ENCODE peak calls at places on chromosome 21, in seven cellular contexts. S is lower lobe of right lung; C is cardiac muscle cell; W is CD8-positive, alpha-beta memory T cell; V is transverse colon; K is OCI-LY7; F is breast epithelium. M is an unnamed sample. For H3K9me3, the result is how much of the 10 kb centered on the place peaks cover.

GRCh38 chr21:38095220-38095619 is 161.6 kb upstream of the KCNJ15 start:
- DNase-seq in V (no peak), W (no peak), F (no peak), K (no peak), S (no peak), C (no peak), M (no peak)

GRCh38 chr21:46428987-46429710 is 29.5 kb upstream of the DIP2A start:
- DNase-seq in W (no peak), V (no peak), F (no peak), C (no peak), S (peak), K (no peak), M (no peak)

GRCh38 chr21:17819878-17820232 is 699 bp upstream of the C21orf91 start:
- DNase-seq in S (no peak), K (peak), F (peak), C (no peak), W (no peak), V (no peak), M (no peak)

GRCh38 chr21:30479259-30479658 is 908 bp downstream of the KRTAP19-1 start:
- DNase-seq in K (no peak), C (no peak), W (no peak), V (no peak), S (no peak), F (no peak), M (no peak)

GRCh38 chr21:36854391-36854790 is 112.1 kb downstream of the HLCS start:
- DNase-seq in C (peak), W (no peak), K (peak), F (no peak), S (no peak), V (peak), M (peak)

GRCh38 chr21:45998871-45999580 is 17.5 kb downstream of the COL6A1 start:
- DNase-seq in W (peak), S (peak), V (no peak), C (no peak), F (peak), K (no peak), M (no peak)

GRCh38 chr21:39117571-39117970 is 65.7 kb downstream of the PSMG1 start:
- DNase-seq in W (no peak), V (no peak), C (no peak), S (no peak), K (no peak), F (no peak), M (no peak)

GRCh38 chr21:46393451-46393940 is 65.2 kb upstream of the DIP2A start:
- DNase-seq in K (no peak), V (no peak), C (no peak), W (no peak), F (no peak), S (peak), M (peak)

GRCh38 chr21:36734367-36735200 is 35.7 kb downstream of the SIM2 start:
- DNase-seq in C (no peak), K (no peak), W (no peak), V (no peak), F (no peak), S (no peak), M (no peak)

GRCh38 chr21:44050276-44050675 is 38.2 kb downstream of the TRAPPC10 start:
- DNase-seq in K (no peak), F (no peak), S (peak), V (no peak), C (no peak), W (no peak), M (no peak)

GRCh38 chr21:32726742-32727477 is 903 bp downstream of the SYNJ1 start:
- DNase-seq in W (no peak), V (peak), K (peak), S (no peak), C (peak), F (peak), M (peak)

GRCh38 chr21:38714998-38715397 is 90.7 kb upstream of the ETS2 start:
- DNase-seq in F (no peak), V (no peak), S (no peak), C (no peak), W (no peak), K (no peak), M (no peak)

GRCh38 chr21:44875341-44875740 is 1.9 kb upstream of the PTTG1IP start:
- DNase-seq in C (no peak), K (peak), V (no peak), F (no peak), S (no peak), W (no peak), M (no peak)

GRCh38 chr21:36512971-36513370 is 33.0 kb upstream of the CLDN14 start:
- DNase-seq in V (no peak), C (no peak), F (no peak), W (no peak), S (no peak), K (no peak), M (no peak)

GRCh38 chr21:35637431-35637830 is 422.9 kb downstream of the SETD4 start:
- DNase-seq in S (no peak), K (no peak), F (no peak), C (no peak), W (no peak), V (no peak), M (no peak)

GRCh38 chr21:42272109-42272962 is 42.9 kb downstream of the TFF3 start:
- DNase-seq in W (no peak), S (no peak), C (no peak), K (no peak), F (no peak), V (no peak), M (no peak)

GRCh38 chr21:46295996-46296752 is 10.0 kb downstream of the YBEY start:
- DNase-seq in V (peak), W (peak), F (peak), C (no peak), K (peak), S (peak), M (peak)

GRCh38 chr21:36203603-36203889 is 46.9 kb downstream of the DOP1B start:
- DNase-seq in S (no peak), C (no peak), V (no peak), K (no peak), W (no peak), F (no peak), M (no peak)

GRCh38 chr21:38984982-38985422 is 179.3 kb downstream of the ETS2 start:
- DNase-seq in C (no peak), W (no peak), V (no peak), S (no peak), F (no peak), K (no peak), M (peak)

GRCh38 chr21:42319851-42320602 is 4.8 kb upstream of the TFF3 start:
- DNase-seq in W (no peak), K (peak), C (no peak), F (no peak), V (no peak), S (no peak), M (no peak)

GRCh38 chr21:36325373-36326010 is 5.5 kb downstream of the MORC3 start:
- DNase-seq in S (no peak), V (no peak), C (no peak), K (no peak), F (no peak), W (no peak), M (no peak)

GRCh38 chr21:29704719-29705118 is 235.1 kb downstream of the GRIK1 start:
- DNase-seq in V (no peak), F (no peak), S (no peak), K (no peak), C (no peak), W (no peak), M (no peak)

GRCh38 chr21:35316933-35317332 is 267.8 kb upstream of the RUNX1 start:
- DNase-seq in V (no peak), K (no peak), F (no peak), C (no peak), W (no peak), S (no peak), M (no peak)

GRCh38 chr21:30839304-30839703 is 9.7 kb upstream of the KRTAP7-1 start:
- DNase-seq in C (peak), V (peak), K (peak), F (no peak), S (no peak), W (no peak), M (peak)

GRCh38 chr21:32414579-32415358 is 2.3 kb downstream of the EVA1C start:
- DNase-seq in C (no peak), S (no peak), W (no peak), V (no peak), K (no peak), F (no peak), M (peak)

GRCh38 chr21:29121759-29122158 is 8.7 kb upstream of the MAP3K7CL start:
- DNase-seq in K (peak), S (no peak), C (no peak), W (no peak), F (no peak), V (no peak), M (no peak)

GRCh38 chr21:31873696-31874599 is 1.1 kb downstream of the HUNK start:
- DNase-seq in K (peak), V (peak), C (peak), S (peak), F (no peak), W (no peak), M (peak)

GRCh38 chr21:42513985-42514882 is 582 bp downstream of the SLC37A1 start:
- DNase-seq in S (peak), C (peak), W (peak), F (peak), V (peak), K (peak), M (no peak)

GRCh38 chr21:42499430-42500106 is 3.5 kb upstream of the RSPH1 start:
- DNase-seq in K (no peak), C (peak), S (no peak), W (no peak), V (no peak), F (no peak), M (peak)

GRCh38 chr21:25489673-25490072 is 117.6 kb downstream of the MRPL39 start:
- DNase-seq in V (no peak), F (no peak), W (no peak), K (no peak), C (no peak), S (no peak), M (no peak)

GRCh38 chr21:25485914-25486313 is 121.4 kb downstream of the MRPL39 start:
- DNase-seq in C (no peak), K (no peak), S (no peak), F (no peak), V (no peak), W (no peak), M (no peak)

GRCh38 chr21:25491267-25491666 is 116.0 kb downstream of the MRPL39 start:
- DNase-seq in W (no peak), S (no peak), V (no peak), F (no peak), K (no peak), C (no peak), M (no peak)

GRCh38 chr21:25490742-25491141 is 116.5 kb downstream of the MRPL39 start:
- DNase-seq in S (no peak), K (no peak), V (no peak), C (no peak), F (no peak), W (no peak), M (no peak)

GRCh38 chr21:25487046-25487594 is 120.2 kb downstream of the MRPL39 start:
- DNase-seq in W (no peak), C (no peak), S (no peak), K (no peak), F (no peak), V (no peak), M (no peak)
- H3K9me3 ChIP-seq in W (under half), C (under half), S (under half), K (under half), F (under half), V (under half), M (under half)

DNA sequence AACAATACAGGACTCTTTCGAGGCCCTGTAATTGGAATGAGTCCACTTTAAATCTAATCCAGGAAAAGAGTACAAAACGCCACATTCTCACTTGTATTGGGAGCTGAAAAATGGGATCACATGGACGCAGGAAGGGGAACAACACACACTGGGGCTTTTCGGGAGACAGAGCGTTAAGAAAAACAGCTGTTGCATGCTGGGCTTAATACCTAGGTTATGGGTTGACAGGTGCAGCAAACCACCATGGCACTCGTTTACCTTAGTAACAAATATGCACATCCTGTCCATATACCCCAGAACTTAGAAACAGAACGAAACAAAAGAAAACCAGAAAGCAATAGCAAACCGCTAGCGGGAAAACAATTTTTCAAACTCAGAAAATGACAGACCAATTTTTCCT is 1532.7 kb upstream of the TPTE start:
- DNase-seq in K (no peak), V (no peak), F (no peak), S (no peak), W (no peak), C (no peak), M (no peak)
- H3K9me3 ChIP-seq in K (under half), V (under half), F (under half), S (under half), W (under half), C (under half), M (under half)

GRCh38 chr21:22561946-22562345 is 1563.7 kb downstream of the NCAM2 start:
- DNase-seq in K (no peak), C (no peak), F (no peak), W (peak), S (no peak), V (no peak), M (no peak)
- H3K9me3 ChIP-seq in K (under half), C (under half), F (under half), W (under half), S (under half), V (under half), M (under half)

GRCh38 chr21:22535630-22536029 is 1537.4 kb downstream of the NCAM2 start:
- DNase-seq in V (no peak), S (no peak), C (no peak), W (no peak), K (no peak), F (no peak), M (no peak)
- H3K9me3 ChIP-seq in V (under half), S (under half), C (under half), W (under half), K (under half), F (under half), M (under half)

GRCh38 chr21:27804515-27804914 is 837.6 kb upstream of the ADAMTS5 start:
- DNase-seq in K (no peak), F (no peak), W (no peak), C (peak), V (no peak), S (no peak), M (peak)

GRCh38 chr21:27807596-27807995 is 840.7 kb upstream of the ADAMTS5 start:
- DNase-seq in F (no peak), C (no peak), K (no peak), V (no peak), W (no peak), S (no peak), M (no peak)

GRCh38 chr21:27805696-27806095 is 838.8 kb upstream of the ADAMTS5 start:
- DNase-seq in C (no peak), S (no peak), F (no peak), W (no peak), V (no peak), K (no peak), M (no peak)

GRCh38 chr21:27803571-27803970 is 836.7 kb upstream of the ADAMTS5 start:
- DNase-seq in C (no peak), K (no peak), V (no peak), F (no peak), W (no peak), S (no peak), M (no peak)

GRCh38 chr21:27806261-27806660 is 839.4 kb upstream of the ADAMTS5 start:
- DNase-seq in C (no peak), K (no peak), F (no peak), V (no peak), W (no peak), S (no peak), M (no peak)
- H3K9me3 ChIP-seq in C (under half), K (under half), F (under half), V (under half), W (under half), S (under half), M (under half)

GRCh38 chr21:34183331-34183928 is 110.1 kb downstream of the MRPS6 start:
- DNase-seq in K (no peak), W (no peak), S (no peak), F (no peak), C (no peak), V (no peak), M (no peak)

GRCh38 chr21:34180826-34181359 is 107.5 kb downstream of the MRPS6 start:
- DNase-seq in V (no peak), S (no peak), F (no peak), C (no peak), K (no peak), W (no peak), M (peak)

GRCh38 chr21:34184232-34184631 is 110.9 kb downstream of the MRPS6 start:
- DNase-seq in W (no peak), S (no peak), C (no peak), K (no peak), V (no peak), F (no peak), M (no peak)

GRCh38 chr21:34181418-34181817 is 108.0 kb downstream of the MRPS6 start:
- DNase-seq in C (no peak), F (no peak), K (no peak), V (no peak), S (no peak), W (no peak), M (peak)

GRCh38 chr21:34182436-34182835 is 109.1 kb downstream of the MRPS6 start:
- DNase-seq in F (no peak), S (no peak), C (no peak), V (no peak), K (no peak), W (no peak), M (no peak)
- H3K9me3 ChIP-seq in F (under half), S (under half), C (under half), V (under half), K (under half), W (under half), M (under half)

GRCh38 chr21:41045534-41046268 is 122.3 kb upstream of the BACE2 start:
- DNase-seq in V (no peak), C (peak), K (no peak), F (no peak), S (peak), W (no peak), M (no peak)
- H3K9me3 ChIP-seq in V (under half), C (under half), K (under half), F (under half), S (under half), W (under half), M (under half)

GRCh38 chr21:26655466-26655865 is 82.4 kb upstream of the CYYR1 start:
- DNase-seq in C (no peak), K (no peak), V (no peak), S (no peak), W (no peak), F (no peak), M (no peak)
- H3K9me3 ChIP-seq in C (under half), K (under half), V (under half), S (under half), W (under half), F (under half), M (under half)

M was measured in SJCRH30.